ENCODE peak calls at places on chromosomes 3 and 15, in ten cellular contexts. One of them, this sample, is unnamed. For H3K36me3, the result is how much of the 10 kb centered on the place peaks cover.

GRCh38 chr3:17013050-17013449 is 128.3 kb downstream of the PLCL2 start:
- DNase-seq in CD8-positive, alpha-beta T cell: no peak
- DNase-seq in heart left ventricle: no peak
- DNase-seq in lung: no peak
- DNase-seq in neuronal stem cell: peak
- DNase-seq in psoas muscle: no peak
- DNase-seq in OCI-LY7: no peak
- DNase-seq in IMR-90: no peak
- DNase-seq in brain microvascular endothelial cell: no peak
- DNase-seq in uterus: no peak
- DNase-seq in this sample: no peak

GRCh38 chr3:174973465-174973864 is 114.3 kb downstream of the NAALADL2 start:
- DNase-seq in CD8-positive, alpha-beta T cell: no peak
- DNase-seq in heart left ventricle: no peak
- DNase-seq in lung: peak
- DNase-seq in neuronal stem cell: no peak
- DNase-seq in psoas muscle: no peak
- DNase-seq in OCI-LY7: no peak
- DNase-seq in IMR-90: no peak
- DNase-seq in brain microvascular endothelial cell: no peak
- DNase-seq in uterus: no peak
- DNase-seq in this sample: no peak

GRCh38 chr15:69593488-69593887 is 140.9 kb downstream of the RPLP1 start:
- DNase-seq in CD8-positive, alpha-beta T cell: no peak
- DNase-seq in heart left ventricle: no peak
- DNase-seq in lung: no peak
- DNase-seq in neuronal stem cell: no peak
- DNase-seq in psoas muscle: no peak
- DNase-seq in OCI-LY7: no peak
- DNase-seq in IMR-90: no peak
- DNase-seq in brain microvascular endothelial cell: no peak
- DNase-seq in uterus: no peak
- DNase-seq in this sample: no peak

GRCh38 chr3:69879051-69879450 is 120.5 kb upstream of the SAMMSON start:
- DNase-seq in CD8-positive, alpha-beta T cell: no peak
- DNase-seq in heart left ventricle: no peak
- DNase-seq in lung: no peak
- DNase-seq in neuronal stem cell: no peak
- DNase-seq in psoas muscle: no peak
- DNase-seq in OCI-LY7: no peak
- DNase-seq in IMR-90: no peak
- DNase-seq in brain microvascular endothelial cell: no peak
- DNase-seq in uterus: no peak
- DNase-seq in this sample: no peak

GRCh38 chr15:98649996-98650870 is 1.9 kb downstream of the IGF1R start:
- DNase-seq in CD8-positive, alpha-beta T cell: peak
- DNase-seq in heart left ventricle: peak
- DNase-seq in lung: peak
- DNase-seq in neuronal stem cell: no peak
- DNase-seq in psoas muscle: peak
- DNase-seq in OCI-LY7: no peak
- DNase-seq in IMR-90: peak
- DNase-seq in brain microvascular endothelial cell: no peak
- DNase-seq in uterus: peak
- DNase-seq in this sample: peak

GRCh38 chr3:144466540-144466939 is 494.9 kb downstream of the DIPK2A start:
- DNase-seq in CD8-positive, alpha-beta T cell: no peak
- DNase-seq in heart left ventricle: no peak
- DNase-seq in lung: no peak
- DNase-seq in neuronal stem cell: no peak
- DNase-seq in psoas muscle: no peak
- DNase-seq in OCI-LY7: no peak
- DNase-seq in IMR-90: no peak
- DNase-seq in brain microvascular endothelial cell: no peak
- DNase-seq in uterus: no peak
- DNase-seq in this sample: no peak

GRCh38 chr3:195117978-195118581 is 152.9 kb downstream of the XXYLT1 start:
- DNase-seq in CD8-positive, alpha-beta T cell: no peak
- DNase-seq in heart left ventricle: no peak
- DNase-seq in lung: no peak
- DNase-seq in neuronal stem cell: no peak
- DNase-seq in psoas muscle: no peak
- DNase-seq in OCI-LY7: no peak
- DNase-seq in IMR-90: peak
- DNase-seq in brain microvascular endothelial cell: peak
- DNase-seq in uterus: no peak
- DNase-seq in this sample: no peak

GRCh38 chr3:66426135-66426534 is 74.7 kb downstream of the LRIG1 start:
- DNase-seq in CD8-positive, alpha-beta T cell: no peak
- DNase-seq in heart left ventricle: no peak
- DNase-seq in lung: no peak
- DNase-seq in neuronal stem cell: no peak
- DNase-seq in psoas muscle: no peak
- DNase-seq in OCI-LY7: no peak
- DNase-seq in IMR-90: no peak
- DNase-seq in brain microvascular endothelial cell: no peak
- DNase-seq in uterus: no peak
- DNase-seq in this sample: no peak

GRCh38 chr15:59372352-59373211 is at the start of gene MYO1E:
- DNase-seq in CD8-positive, alpha-beta T cell: peak
- DNase-seq in heart left ventricle: peak
- DNase-seq in lung: peak
- DNase-seq in neuronal stem cell: peak
- DNase-seq in psoas muscle: peak
- DNase-seq in OCI-LY7: peak
- DNase-seq in IMR-90: peak
- DNase-seq in brain microvascular endothelial cell: peak
- DNase-seq in uterus: peak
- DNase-seq in this sample: peak

GRCh38 chr3:21292971-21293370 is 458.0 kb downstream of the ZNF385D start:
- DNase-seq in CD8-positive, alpha-beta T cell: no peak
- DNase-seq in heart left ventricle: no peak
- DNase-seq in lung: no peak
- DNase-seq in neuronal stem cell: no peak
- DNase-seq in psoas muscle: no peak
- DNase-seq in OCI-LY7: no peak
- DNase-seq in IMR-90: no peak
- DNase-seq in brain microvascular endothelial cell: no peak
- DNase-seq in uterus: no peak
- DNase-seq in this sample: no peak

GRCh38 chr3:13177641-13178040 is 104.4 kb upstream of the IQSEC1 start:
- DNase-seq in CD8-positive, alpha-beta T cell: no peak
- DNase-seq in heart left ventricle: no peak
- DNase-seq in lung: no peak
- DNase-seq in neuronal stem cell: no peak
- DNase-seq in psoas muscle: no peak
- DNase-seq in OCI-LY7: no peak
- DNase-seq in IMR-90: no peak
- DNase-seq in brain microvascular endothelial cell: no peak
- DNase-seq in uterus: no peak
- DNase-seq in this sample: no peak

GRCh38 chr15:90691982-90692773 is 25.0 kb upstream of the BLM start:
- DNase-seq in CD8-positive, alpha-beta T cell: no peak
- DNase-seq in heart left ventricle: no peak
- DNase-seq in lung: no peak
- DNase-seq in neuronal stem cell: no peak
- DNase-seq in psoas muscle: no peak
- DNase-seq in OCI-LY7: no peak
- DNase-seq in IMR-90: no peak
- DNase-seq in brain microvascular endothelial cell: no peak
- DNase-seq in uterus: no peak
- DNase-seq in this sample: no peak

GRCh38 chr3:95738045-95738444 is 1076.3 kb upstream of the EPHA6 start:
- DNase-seq in CD8-positive, alpha-beta T cell: no peak
- DNase-seq in heart left ventricle: no peak
- DNase-seq in lung: no peak
- DNase-seq in neuronal stem cell: no peak
- DNase-seq in psoas muscle: no peak
- DNase-seq in OCI-LY7: no peak
- DNase-seq in IMR-90: no peak
- DNase-seq in brain microvascular endothelial cell: no peak
- DNase-seq in uterus: no peak
- DNase-seq in this sample: no peak

GRCh38 chr15:74191798-74192197 is 10.8 kb downstream of the STRA6 start:
- DNase-seq in CD8-positive, alpha-beta T cell: no peak
- DNase-seq in heart left ventricle: peak
- DNase-seq in lung: no peak
- DNase-seq in neuronal stem cell: no peak
- DNase-seq in psoas muscle: no peak
- DNase-seq in OCI-LY7: no peak
- DNase-seq in IMR-90: no peak
- DNase-seq in brain microvascular endothelial cell: no peak
- DNase-seq in uterus: no peak
- DNase-seq in this sample: no peak

GRCh38 chr15:36365963-36366362 is 213.5 kb upstream of the CDIN1 start:
- DNase-seq in CD8-positive, alpha-beta T cell: no peak
- DNase-seq in heart left ventricle: no peak
- DNase-seq in lung: no peak
- DNase-seq in neuronal stem cell: no peak
- DNase-seq in psoas muscle: no peak
- DNase-seq in OCI-LY7: no peak
- DNase-seq in IMR-90: no peak
- DNase-seq in brain microvascular endothelial cell: no peak
- DNase-seq in uterus: no peak
- DNase-seq in this sample: no peak

DNA sequence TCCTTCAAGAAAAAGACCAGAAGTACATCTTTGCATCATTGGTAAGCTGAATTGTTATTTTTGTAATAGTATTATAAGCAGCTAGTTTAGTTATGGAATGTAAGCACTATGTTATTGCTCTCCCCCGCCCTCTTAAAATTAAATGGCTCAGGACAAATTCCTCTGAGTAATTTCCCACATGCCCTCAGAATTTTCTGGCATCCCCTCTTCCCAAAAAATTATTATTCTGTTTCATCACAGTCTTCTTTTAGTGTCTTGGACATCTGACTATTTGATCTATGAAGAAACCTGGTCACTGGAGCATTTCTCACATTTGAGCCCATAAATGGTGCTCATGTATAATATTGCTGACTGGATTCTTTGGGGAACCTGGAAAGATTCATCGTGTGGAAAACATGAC is 68.3 kb downstream of the KLHL25 start:
- DNase-seq in CD8-positive, alpha-beta T cell: no peak
- DNase-seq in heart left ventricle: no peak
- DNase-seq in lung: no peak
- DNase-seq in neuronal stem cell: no peak
- DNase-seq in psoas muscle: no peak
- DNase-seq in OCI-LY7: no peak
- DNase-seq in IMR-90: no peak
- DNase-seq in brain microvascular endothelial cell: no peak
- DNase-seq in uterus: no peak
- DNase-seq in this sample: no peak
- H3K27ac ChIP-seq in CD8-positive, alpha-beta T cell: no peak
- H3K27ac ChIP-seq in heart left ventricle: peak
- H3K27ac ChIP-seq in lung: peak
- H3K27ac ChIP-seq in neuronal stem cell: no peak
- H3K27ac ChIP-seq in psoas muscle: peak
- H3K27ac ChIP-seq in OCI-LY7: no peak
- H3K27ac ChIP-seq in IMR-90: no peak
- H3K27ac ChIP-seq in brain microvascular endothelial cell: peak
- H3K27ac ChIP-seq in uterus: peak
- H3K27ac ChIP-seq in this sample: no peak

GRCh38 chr15:64970696-64971095 is 19.0 kb downstream of the SPG21 start:
- DNase-seq in CD8-positive, alpha-beta T cell: no peak
- DNase-seq in heart left ventricle: no peak
- DNase-seq in lung: no peak
- DNase-seq in neuronal stem cell: no peak
- DNase-seq in psoas muscle: no peak
- DNase-seq in OCI-LY7: no peak
- DNase-seq in IMR-90: no peak
- DNase-seq in brain microvascular endothelial cell: no peak
- DNase-seq in uterus: no peak
- DNase-seq in this sample: no peak
- H3K36me3 ChIP-seq in CD8-positive, alpha-beta T cell: under half
- H3K36me3 ChIP-seq in heart left ventricle: under half
- H3K36me3 ChIP-seq in lung: under half
- H3K36me3 ChIP-seq in neuronal stem cell: under half
- H3K36me3 ChIP-seq in psoas muscle: half or more
- H3K36me3 ChIP-seq in OCI-LY7: half or more
- H3K36me3 ChIP-seq in IMR-90: under half
- H3K36me3 ChIP-seq in brain microvascular endothelial cell: under half
- H3K36me3 ChIP-seq in uterus: under half
- H3K36me3 ChIP-seq in this sample: under half

DNA sequence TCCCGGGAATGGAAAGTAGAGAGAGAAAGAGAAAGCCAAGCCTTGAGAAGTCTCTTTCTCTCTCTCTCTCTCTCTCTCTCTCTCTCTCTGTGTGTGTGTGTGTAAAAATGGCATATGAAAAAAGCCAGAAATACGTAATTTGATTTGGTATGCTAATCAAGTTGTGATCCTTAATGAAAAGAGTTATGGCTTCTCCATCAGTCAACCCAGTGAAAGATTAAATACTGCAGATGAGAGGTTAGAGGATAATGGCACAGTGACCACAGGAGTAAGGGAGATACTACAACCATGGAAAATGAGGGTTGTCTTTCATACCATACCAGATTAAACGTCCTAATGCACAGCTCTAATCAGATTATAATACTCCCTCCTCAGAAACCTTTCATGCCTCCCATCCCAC is 193.5 kb upstream of the SOX2 start:
- DNase-seq in CD8-positive, alpha-beta T cell: no peak
- DNase-seq in heart left ventricle: no peak
- DNase-seq in lung: no peak
- DNase-seq in neuronal stem cell: no peak
- DNase-seq in psoas muscle: no peak
- DNase-seq in OCI-LY7: no peak
- DNase-seq in IMR-90: no peak
- DNase-seq in brain microvascular endothelial cell: no peak
- DNase-seq in uterus: no peak
- DNase-seq in this sample: no peak
- H3K27ac ChIP-seq in CD8-positive, alpha-beta T cell: no peak
- H3K27ac ChIP-seq in heart left ventricle: no peak
- H3K27ac ChIP-seq in lung: no peak
- H3K27ac ChIP-seq in neuronal stem cell: no peak
- H3K27ac ChIP-seq in psoas muscle: no peak
- H3K27ac ChIP-seq in OCI-LY7: no peak
- H3K27ac ChIP-seq in IMR-90: no peak
- H3K27ac ChIP-seq in brain microvascular endothelial cell: no peak
- H3K27ac ChIP-seq in uterus: no peak
- H3K27ac ChIP-seq in this sample: no peak

DNA sequence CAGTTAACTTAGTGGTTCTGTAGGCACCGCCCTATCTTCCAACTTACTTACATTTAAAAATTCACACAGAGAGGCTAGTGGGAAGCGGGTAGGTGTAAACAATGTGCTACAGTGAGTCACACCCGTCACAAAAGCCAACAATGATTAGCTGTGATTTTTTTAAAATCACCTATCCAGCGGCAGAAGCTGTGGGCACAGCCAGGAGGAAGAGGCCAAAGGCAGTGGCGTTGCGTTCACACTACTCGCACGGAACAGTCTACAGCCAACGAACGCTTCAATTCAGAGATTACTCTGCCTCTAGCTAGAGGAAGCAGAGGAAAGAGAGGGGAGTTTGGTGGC is 2.5 kb upstream of the NLGN1 start:
- DNase-seq in CD8-positive, alpha-beta T cell: no peak
- DNase-seq in heart left ventricle: no peak
- DNase-seq in lung: no peak
- DNase-seq in neuronal stem cell: no peak
- DNase-seq in psoas muscle: no peak
- DNase-seq in OCI-LY7: no peak
- DNase-seq in IMR-90: no peak
- DNase-seq in brain microvascular endothelial cell: no peak
- DNase-seq in uterus: no peak
- DNase-seq in this sample: no peak
- H3K36me3 ChIP-seq in CD8-positive, alpha-beta T cell: under half
- H3K36me3 ChIP-seq in heart left ventricle: under half
- H3K36me3 ChIP-seq in lung: under half
- H3K36me3 ChIP-seq in neuronal stem cell: under half
- H3K36me3 ChIP-seq in psoas muscle: under half
- H3K36me3 ChIP-seq in OCI-LY7: under half
- H3K36me3 ChIP-seq in IMR-90: under half
- H3K36me3 ChIP-seq in brain microvascular endothelial cell: under half
- H3K36me3 ChIP-seq in uterus: under half
- H3K36me3 ChIP-seq in this sample: under half

This sample was measured in CD4-positive, alpha-beta memory T cell.